ENCODE peak calls at places on chromosomes 12 and 14, in six cellular contexts. P is NB4, Y is A549, C is K562, V is endothelial cell of umbilical vein, G is HepG2. X is an unnamed sample.
A peak's percentile ranks its signal among the peaks of the same experiment; 100 is the strongest.

GRCh38 chr14:44463386-44464004 is 43.6 kb downstream of the FSCB start:
- DNase-seq in C (no peak), P (no peak), V (no peak), G (no peak), Y (no peak), X (no peak)

GRCh38 chr12:65603428-65604351 is 220.6 kb upstream of the HMGA2 start:
- DNase-seq in Y (peak; percentile 48), V (peak; percentile 82), P (no peak), C (peak; percentile 9), G (no peak), X (no peak)

GRCh38 chr12:26317942-26318565 is 122.7 kb downstream of the SSPN start:
- DNase-seq in V (peak; percentile 74), G (no peak), P (peak; percentile 38), Y (no peak), C (no peak), X (no peak)

GRCh38 chr12:10641735-10642500 is 28.5 kb upstream of the MAGOHB start:
- DNase-seq in P (no peak), V (peak; percentile 99), Y (no peak), C (no peak), G (no peak), X (no peak)

GRCh38 chr14:77270361-77271112 is 469 bp downstream of the NGB start:
- DNase-seq in P (no peak), V (no peak), C (no peak), Y (no peak), G (no peak), X (no peak)

GRCh38 chr12:96233941-96234461 is 39.8 kb downstream of the ELK3 start:
- DNase-seq in G (no peak), C (no peak), Y (no peak), V (peak; percentile 56), P (no peak), X (no peak)

GRCh38 chr12:50765325-50765911 is 1.5 kb downstream of the ATF1 start:
- DNase-seq in Y (peak; percentile 85), C (peak; percentile 38), G (peak; percentile 50), P (peak; percentile 74), V (peak; percentile 64), X (no peak)

GRCh38 chr12:100401660-100402059 is 44.8 kb downstream of the SLC17A8 start:
- DNase-seq in V (peak; percentile 35), P (no peak), G (no peak), Y (peak; percentile 39), C (no peak), X (no peak)

GRCh38 chr14:100530270-100531072 is 56.7 kb downstream of the BEGAIN start:
- DNase-seq in C (no peak), V (no peak), G (no peak), P (no peak), Y (no peak), X (no peak)

GRCh38 chr12:108801736-108802665 is 55.4 kb downstream of the SSH1 start:
- DNase-seq in V (peak; percentile 69), C (no peak), G (no peak), P (no peak), Y (no peak), X (no peak)

GRCh38 chr14:30034049-30034635 is 106.5 kb upstream of the PRKD1 start:
- DNase-seq in Y (no peak), V (no peak), P (no peak), C (no peak), G (no peak), X (no peak)

GRCh38 chr12:126617312-126617711 is 1552.1 kb downstream of the AACS start:
- DNase-seq in Y (no peak), V (no peak), C (peak; percentile 14), G (no peak), P (peak; percentile 42), X (no peak)

GRCh38 chr12:132081423-132081822 is 62.7 kb downstream of the DDX51 start:
- DNase-seq in C (no peak), Y (no peak), P (no peak), V (no peak), G (no peak), X (no peak)

GRCh38 chr12:53225635-53226424 is 6.2 kb downstream of the RARG start:
- DNase-seq in C (no peak), Y (no peak), P (no peak), V (no peak), G (no peak), X (no peak)

GRCh38 chr12:69068431-69068830 is 135.5 kb upstream of the CPM start:
- DNase-seq in G (peak; percentile 46), C (no peak), P (peak; percentile 43), V (peak; percentile 77), Y (peak; percentile 80), X (no peak)

GRCh38 chr12:72346331-72346944 is 74.3 kb downstream of the TRHDE start:
- DNase-seq in Y (peak; percentile 1), C (peak; percentile 26), G (peak; percentile 62), V (peak; percentile 26), P (peak; percentile 76), X (peak; percentile 13)

GRCh38 chr12:77814361-77814760 is 16.3 kb upstream of the NAV3 start:
- DNase-seq in G (no peak), V (no peak), P (no peak), C (no peak), Y (no peak), X (no peak)

GRCh38 chr12:52867636-52868035 is 18.8 kb upstream of the KRT78 start:
- DNase-seq in V (peak; percentile 42), C (no peak), G (no peak), P (no peak), Y (no peak), X (no peak)

GRCh38 chr12:75658286-75658685 is 146.9 kb upstream of the KRR1 start:
- DNase-seq in Y (no peak), C (no peak), V (no peak), G (no peak), P (no peak), X (no peak)

GRCh38 chr12:75660107-75660530 is 148.7 kb upstream of the KRR1 start:
- DNase-seq in V (peak; percentile 15), Y (no peak), P (no peak), G (no peak), C (no peak), X (no peak)

GRCh38 chr12:75660805-75661404 is 149.5 kb upstream of the KRR1 start:
- DNase-seq in C (no peak), V (peak; percentile 50), Y (no peak), G (no peak), P (no peak), X (no peak)

GRCh38 chr12:75657866-75658265 is 146.5 kb upstream of the KRR1 start:
- DNase-seq in V (no peak), P (no peak), Y (no peak), C (no peak), G (no peak), X (no peak)

GRCh38 chr12:75658826-75659823 is 147.7 kb upstream of the KRR1 start:
- DNase-seq in P (peak; percentile 55), G (no peak), V (peak; percentile 77), Y (no peak), C (no peak), X (no peak)
- TF ChIP-seq MYC in P (no peak), G (no peak), V (no peak), Y (no peak), C (no peak), X (no peak)

GRCh38 chr14:33486499-33486898 is 464.4 kb downstream of the EGLN3 start:
- DNase-seq in G (no peak), C (no peak), V (no peak), P (no peak), Y (no peak), X (no peak)
- TF ChIP-seq MYC in G (no peak), C (no peak), V (no peak), P (no peak), Y (no peak), X (no peak)

GRCh38 chr14:102897299-102898027 is 25.0 kb upstream of the AMN start:
- DNase-seq in Y (no peak), C (no peak), P (no peak), G (no peak), V (no peak), X (no peak)

GRCh38 chr14:102898298-102898697 is 24.2 kb upstream of the AMN start:
- DNase-seq in P (no peak), Y (no peak), G (no peak), C (no peak), V (no peak), X (no peak)

GRCh38 chr14:102899516-102899900 is 23.0 kb upstream of the AMN start:
- DNase-seq in C (no peak), Y (no peak), P (no peak), G (no peak), V (no peak), X (no peak)

GRCh38 chr14:102900631-102901571 is 21.6 kb upstream of the AMN start:
- DNase-seq in P (no peak), V (no peak), C (no peak), G (no peak), Y (no peak), X (no peak)

GRCh38 chr14:102898776-102899515 is 23.5 kb upstream of the AMN start:
- DNase-seq in V (no peak), G (no peak), C (no peak), Y (no peak), P (no peak), X (peak; percentile 28)
- TF ChIP-seq MYC in V (no peak), G (no peak), C (no peak), Y (no peak), P (no peak), X (no peak)

DNA sequence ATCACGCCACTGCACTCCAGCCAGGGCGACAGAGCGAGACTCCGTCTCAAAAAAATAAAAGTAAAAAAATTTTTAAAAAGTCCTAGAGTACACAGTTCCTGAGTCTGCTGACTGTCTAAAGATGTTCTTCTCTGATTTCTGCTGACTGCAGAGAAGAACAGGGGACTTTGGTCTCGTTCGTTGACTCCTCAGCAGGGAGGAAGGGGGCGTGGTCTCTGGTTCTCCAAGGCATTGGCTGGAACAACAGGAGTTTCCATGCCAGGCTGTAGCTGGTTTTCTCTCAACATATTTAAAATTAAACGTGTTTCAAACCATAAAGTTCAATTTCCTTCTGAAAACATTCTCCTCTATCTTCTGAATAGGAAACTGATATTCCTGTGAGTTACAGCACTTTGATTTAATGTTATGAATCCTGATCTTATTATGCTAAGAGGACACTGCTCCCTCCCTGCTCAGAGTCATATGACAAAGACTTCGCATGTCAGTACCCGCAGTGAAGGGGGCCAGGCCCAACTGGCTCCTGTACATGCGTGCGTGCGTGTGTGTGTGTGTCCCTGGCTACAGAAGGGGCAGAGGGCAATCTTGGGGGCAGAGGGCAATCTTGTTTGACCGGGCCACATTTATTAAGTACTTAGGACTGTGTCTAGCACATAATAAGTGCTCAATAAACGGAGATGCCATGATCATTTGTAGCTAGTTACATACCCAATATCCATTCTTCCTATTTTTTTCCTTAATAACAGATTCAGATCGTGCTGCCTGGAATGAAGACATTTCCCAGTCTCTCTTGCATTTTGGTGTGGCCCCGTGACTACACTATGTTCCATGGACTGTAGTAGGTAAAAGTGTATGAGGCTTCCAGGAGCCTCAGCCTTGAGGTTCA is 16.5 kb upstream of the HNF1A start:
- DNase-seq in C (no peak), G (no peak), Y (peak; percentile 46), V (no peak), P (no peak), X (no peak)
- TF ChIP-seq MYC in C (no peak), G (no peak), Y (no peak), V (no peak), P (no peak), X (no peak)

DNA sequence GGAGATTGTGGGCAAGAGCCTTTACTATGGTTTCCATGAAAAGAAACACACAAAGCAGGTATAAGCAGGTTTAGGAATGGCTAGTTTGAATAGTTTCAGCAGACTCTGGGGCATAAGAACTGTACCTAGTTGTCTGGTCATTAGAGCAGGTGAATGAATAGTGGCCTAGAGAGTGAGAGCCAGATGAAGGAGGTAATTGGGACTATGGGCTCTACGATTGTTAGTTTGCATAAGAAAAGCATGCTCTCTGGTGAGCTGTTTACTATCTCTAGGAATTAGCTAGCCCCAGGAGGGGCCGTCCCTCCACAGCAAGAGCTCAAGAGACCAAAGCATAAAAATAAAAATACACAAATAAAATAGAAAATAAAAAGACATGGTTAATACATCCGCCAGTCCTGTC is 397.5 kb upstream of the GARIN6 start:
- DNase-seq in C (no peak), G (no peak), V (no peak), Y (no peak), P (no peak), X (no peak)
- TF ChIP-seq MYC in C (no peak), G (no peak), V (no peak), Y (no peak), P (no peak), X (no peak)